ENCODE peak calls at places on chromosomes 6 and 20, in nine cellular contexts. E, S, Q, Y, I, F, G, M and J are unnamed samples.

GRCh38 chr6:13796781-13797180 is 17.6 kb downstream of the MCUR1 start:
- DNase-seq in Y (no peak), E (no peak), S (no peak), G (no peak), M (no peak), I (no peak), F (no peak), Q (no peak), J (no peak)

GRCh38 chr6:81783893-81784292 is 31.4 kb upstream of the TENT5A start:
- DNase-seq in E (no peak), Y (no peak), I (no peak), M (no peak), G (no peak), Q (no peak), S (no peak), F (no peak), J (no peak)

GRCh38 chr20:40189621-40190020 is 499.4 kb downstream of the MAFB start:
- DNase-seq in S (no peak), G (no peak), Y (no peak), Q (no peak), M (no peak), I (no peak), E (no peak), F (no peak), J (no peak)

GRCh38 chr6:151679081-151679480 is 128.4 kb upstream of the ESR1 start:
- DNase-seq in S (no peak), Y (peak; percentile 38), F (peak; percentile 23), I (no peak), G (no peak), Q (no peak), E (no peak), M (no peak), J (no peak)

GRCh38 chr6:139395891-139396299 is 21.4 kb upstream of the CITED2 start:
- DNase-seq in F (no peak), G (no peak), Y (no peak), Q (no peak), S (peak; percentile 22), M (no peak), E (peak; percentile 19), I (no peak), J (no peak)

GRCh38 chr6:111992851-111993250 is 61.1 kb upstream of the CCN6 start:
- DNase-seq in Q (no peak), G (no peak), M (no peak), E (no peak), I (no peak), S (no peak), F (no peak), Y (peak; percentile 64), J (no peak)

GRCh38 chr6:139628220-139628619 is 253.8 kb upstream of the CITED2 start:
- DNase-seq in S (no peak), E (no peak), G (no peak), F (no peak), Y (no peak), I (no peak), M (no peak), Q (no peak), J (no peak)

GRCh38 chr6:680666-681374 is 12.1 kb downstream of the EXOC2 start:
- DNase-seq in G (no peak), M (no peak), E (no peak), I (no peak), F (no peak), Y (no peak), S (no peak), Q (no peak), J (no peak)

GRCh38 chr6:45450132-45450531 is 72.4 kb upstream of the SUPT3H start:
- DNase-seq in S (no peak), Y (no peak), G (no peak), I (no peak), M (no peak), F (no peak), E (no peak), Q (no peak), J (no peak)

GRCh38 chr20:21615617-21616080 is 89.8 kb upstream of the PAX1 start:
- DNase-seq in Q (peak; percentile 76), E (peak; percentile 75), M (peak; percentile 70), I (peak; percentile 59), Y (peak; percentile 50), S (peak; percentile 84), F (peak; percentile 55), G (peak; percentile 39), J (no peak)

GRCh38 chr20:58717278-58718091 is 24.9 kb downstream of the NPEPL1 start:
- DNase-seq in Q (peak; percentile 17), M (no peak), S (no peak), Y (no peak), I (peak; percentile 20), G (peak; percentile 7), E (no peak), F (peak; percentile 9), J (no peak)

GRCh38 chr6:3467996-3468395 is 11.1 kb upstream of the SLC22A23 start:
- DNase-seq in I (no peak), M (no peak), S (no peak), F (no peak), E (no peak), G (no peak), Q (no peak), Y (no peak), J (no peak)

GRCh38 chr20:50247196-50248094 is 56.8 kb downstream of the CEBPB start:
- DNase-seq in F (no peak), M (no peak), G (no peak), I (no peak), E (no peak), Y (no peak), S (no peak), Q (no peak), J (no peak)

GRCh38 chr6:72968704-72969103 is 256.6 kb downstream of the KHDC1L start:
- DNase-seq in Q (no peak), S (no peak), E (no peak), M (no peak), F (no peak), G (no peak), I (no peak), Y (no peak), J (no peak)

GRCh38 chr6:140379919-140380318 is 1005.5 kb upstream of the CITED2 start:
- DNase-seq in Q (no peak), F (no peak), E (no peak), G (no peak), S (no peak), I (no peak), M (no peak), Y (no peak), J (no peak)

GRCh38 chr20:10249048-10249770 is 30.6 kb downstream of the SNAP25 start:
- DNase-seq in G (no peak), M (no peak), S (no peak), Q (no peak), E (no peak), Y (no peak), F (peak; percentile 31), I (no peak), J (no peak)

GRCh38 chr6:161367472-161367871 is 93.6 kb upstream of the AGPAT4 start:
- DNase-seq in G (peak; percentile 34), Q (no peak), S (no peak), E (no peak), M (no peak), I (no peak), F (no peak), Y (no peak), J (no peak)

GRCh38 chr20:14657231-14657630 is 319.8 kb upstream of the FLRT3 start:
- DNase-seq in G (no peak), Y (no peak), M (no peak), E (peak; percentile 3), I (no peak), F (no peak), Q (no peak), S (no peak), J (no peak)

GRCh38 chr6:101163611-101164010 is 229.9 kb upstream of the GRIK2 start:
- DNase-seq in Q (no peak), M (no peak), F (no peak), G (no peak), I (no peak), S (peak; percentile 19), Y (peak; percentile 2), E (no peak), J (no peak)
- TF ChIP-seq CTCF in Q (no peak), M (no peak), F (no peak), G (no peak), I (no peak), S (no peak), Y (no peak), E (no peak), J (no peak)

GRCh38 chr6:74409447-74409846 is 713.4 kb downstream of the CD109 start:
- DNase-seq in G (no peak), I (no peak), S (peak; percentile 9), Q (no peak), Y (peak; percentile 86), M (no peak), E (no peak), F (no peak), J (no peak)
- TF ChIP-seq CTCF in G (peak; percentile 44), I (no peak), S (peak; percentile 48), Q (no peak), Y (peak; percentile 60), M (peak; percentile 67), E (peak; percentile 49), F (peak; percentile 33), J (no peak)

GRCh38 chr20:57388953-57389694 is 2.1 kb upstream of the RBM38 start:
- DNase-seq in G (peak; percentile 90), S (peak; percentile 86), E (peak; percentile 81), Y (peak; percentile 61), Q (peak; percentile 55), F (peak; percentile 86), M (peak; percentile 42), I (peak; percentile 91), J (no peak)
- TF ChIP-seq CTCF in G (peak; percentile 51), S (peak; percentile 48), E (peak; percentile 30), Y (peak; percentile 9), Q (no peak), F (no peak), M (no peak), I (no peak), J (no peak)

GRCh38 chr20:51381557-51381956 is 161.0 kb downstream of the NFATC2 start:
- DNase-seq in M (no peak), G (no peak), E (no peak), I (no peak), Q (no peak), F (no peak), S (no peak), Y (no peak), J (no peak)
- TF ChIP-seq CTCF in M (no peak), G (no peak), E (no peak), I (no peak), Q (no peak), F (no peak), S (no peak), Y (no peak), J (no peak)

DNA sequence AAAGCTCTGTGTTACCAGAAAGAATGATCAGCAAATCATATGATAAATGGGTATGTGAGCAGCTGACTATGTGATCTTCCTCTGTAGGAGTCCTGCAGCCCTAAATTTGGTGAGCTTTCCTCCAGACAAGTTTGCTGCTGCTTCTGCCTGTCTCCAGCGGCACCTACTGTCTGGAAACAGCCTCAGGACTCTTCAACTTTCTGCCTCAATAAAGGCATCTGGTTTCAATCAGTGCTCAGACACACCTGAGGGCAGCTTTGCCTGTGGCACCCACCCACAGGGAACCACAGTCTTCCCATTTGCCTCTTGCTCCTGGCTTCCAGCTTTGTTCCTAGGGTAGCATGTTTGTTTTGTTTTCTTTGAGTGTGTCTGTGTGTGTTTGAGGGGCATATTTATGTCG is 727.9 kb upstream of the MAN1A1 start:
- DNase-seq in I (peak; percentile 23), M (no peak), F (no peak), E (peak; percentile 61), Q (no peak), G (no peak), S (peak; percentile 53), Y (peak; percentile 1), J (no peak)
- TF ChIP-seq CTCF in I (no peak), M (peak; percentile 38), F (no peak), E (peak; percentile 10), Q (no peak), G (no peak), S (peak; percentile 48), Y (peak; percentile 11), J (no peak)

GRCh38 chr20:34705383-34706021 is 1.4 kb downstream of the TP53INP2 start:
- DNase-seq in I (peak; percentile 73), E (peak; percentile 27), Y (peak; percentile 23), M (no peak), S (no peak), F (peak; percentile 33), Q (no peak), G (peak; percentile 67), J (no peak)
- TF ChIP-seq CTCF in I (peak; percentile 7), E (no peak), Y (peak; percentile 3), M (peak; percentile 39), S (no peak), F (no peak), Q (no peak), G (peak; percentile 75), J (no peak)